ENCODE peak calls at places on chromosomes 11 and 22, in six cellular contexts. Z, Q, K, H, M and O are unnamed samples.

GRCh38 chr22:47204002-47204979 is 441.8 kb downstream of the TBC1D22A start:
- DNase-seq in Q (no peak), K (no peak), H (no peak), M (no peak), Z (peak), O (no peak)

GRCh38 chr11:77748266-77748665 is 72.3 kb downstream of the RSF1 start:
- DNase-seq in Q (no peak), H (no peak), K (no peak), M (no peak), Z (no peak), O (no peak)

GRCh38 chr11:125626381-125626950 is 1.5 kb downstream of the CHEK1 start:
- DNase-seq in Q (peak), H (peak), Z (no peak), M (no peak), K (no peak), O (no peak)

GRCh38 chr11:126465573-126466287 is 110.2 kb downstream of the ST3GAL4 start:
- DNase-seq in M (no peak), Z (peak), K (no peak), Q (no peak), H (no peak), O (no peak)

GRCh38 chr22:50399751-50400331 is 56.7 kb downstream of the PPP6R2 start:
- DNase-seq in Q (peak), H (peak), M (no peak), Z (peak), K (no peak), O (peak)

GRCh38 chr11:85414175-85414574 is 213.0 kb downstream of the DLG2 start:
- DNase-seq in H (no peak), Z (no peak), K (no peak), M (no peak), Q (no peak), O (no peak)

GRCh38 chr11:76512851-76513653 is 68.2 kb downstream of the EMSY start:
- DNase-seq in Z (no peak), Q (peak), M (no peak), K (peak), H (no peak), O (no peak)

GRCh38 chr11:62133328-62134065 is 9.7 kb downstream of the INCENP start:
- DNase-seq in M (no peak), Q (peak), H (no peak), Z (peak), K (no peak), O (no peak)

GRCh38 chr11:34558211-34558610 is 44.6 kb upstream of the ELF5 start:
- DNase-seq in K (no peak), H (no peak), M (no peak), Q (no peak), Z (no peak), O (no peak)

GRCh38 chr11:12692238-12693074 is 18.2 kb downstream of the TEAD1 start:
- DNase-seq in Q (peak), M (no peak), H (peak), Z (peak), K (peak), O (no peak)

GRCh38 chr11:12694182-12694531 is 19.9 kb downstream of the TEAD1 start:
- DNase-seq in H (no peak), M (no peak), K (no peak), Q (no peak), Z (peak), O (no peak)

GRCh38 chr11:12693075-12693473 is 18.9 kb downstream of the TEAD1 start:
- DNase-seq in M (no peak), Q (no peak), H (no peak), Z (no peak), K (no peak), O (no peak)

GRCh38 chr11:12695221-12695794 is 21.1 kb downstream of the TEAD1 start:
- DNase-seq in M (no peak), K (no peak), Q (no peak), H (no peak), Z (no peak), O (no peak)

GRCh38 chr11:12693485-12694181 is 19.4 kb downstream of the TEAD1 start:
- DNase-seq in Q (peak), Z (peak), H (peak), K (peak), M (no peak), O (no peak)
- TF ChIP-seq CTCF in Q (no peak), Z (no peak), H (no peak), K (peak), M (no peak), O (no peak)

DNA sequence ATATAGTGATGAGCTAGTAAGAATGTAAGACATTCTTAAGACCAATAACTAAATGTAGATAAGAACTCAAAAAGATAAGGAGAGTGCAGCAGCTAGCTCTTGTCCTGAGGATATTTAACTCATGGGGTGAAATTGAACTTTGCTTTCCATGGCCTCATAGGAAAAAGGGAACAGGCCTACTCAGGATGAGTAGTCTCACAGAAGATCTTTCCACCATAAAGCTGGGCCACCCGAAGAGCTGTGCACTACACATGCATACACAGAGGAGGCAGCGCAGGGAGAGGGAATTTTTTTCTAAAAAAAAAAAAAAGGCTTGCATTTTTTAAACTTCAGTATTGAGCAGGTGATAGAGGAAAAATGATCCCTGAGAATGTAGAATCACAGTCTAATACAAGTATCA is 59.9 kb upstream of the CFAP300 start:
- DNase-seq in K (no peak), Z (no peak), M (no peak), H (no peak), Q (no peak), O (no peak)
- TF ChIP-seq CTCF in K (no peak), Z (no peak), M (peak), H (no peak), Q (no peak), O (no peak)

GRCh38 chr11:33375236-33375635 is 118.1 kb downstream of the HIPK3 start:
- DNase-seq in Q (no peak), M (no peak), K (no peak), H (no peak), Z (no peak), O (no peak)

GRCh38 chr11:33376331-33377099 is 119.3 kb downstream of the HIPK3 start:
- DNase-seq in Z (no peak), K (no peak), H (no peak), M (peak), Q (peak), O (no peak)

GRCh38 chr11:33377852-33378385 is 120.7 kb downstream of the HIPK3 start:
- DNase-seq in K (no peak), Z (no peak), M (no peak), H (no peak), Q (peak), O (no peak)

GRCh38 chr11:33377100-33377851 is 120.1 kb downstream of the HIPK3 start:
- DNase-seq in K (no peak), H (no peak), Q (peak), Z (no peak), M (no peak), O (no peak)

DNA sequence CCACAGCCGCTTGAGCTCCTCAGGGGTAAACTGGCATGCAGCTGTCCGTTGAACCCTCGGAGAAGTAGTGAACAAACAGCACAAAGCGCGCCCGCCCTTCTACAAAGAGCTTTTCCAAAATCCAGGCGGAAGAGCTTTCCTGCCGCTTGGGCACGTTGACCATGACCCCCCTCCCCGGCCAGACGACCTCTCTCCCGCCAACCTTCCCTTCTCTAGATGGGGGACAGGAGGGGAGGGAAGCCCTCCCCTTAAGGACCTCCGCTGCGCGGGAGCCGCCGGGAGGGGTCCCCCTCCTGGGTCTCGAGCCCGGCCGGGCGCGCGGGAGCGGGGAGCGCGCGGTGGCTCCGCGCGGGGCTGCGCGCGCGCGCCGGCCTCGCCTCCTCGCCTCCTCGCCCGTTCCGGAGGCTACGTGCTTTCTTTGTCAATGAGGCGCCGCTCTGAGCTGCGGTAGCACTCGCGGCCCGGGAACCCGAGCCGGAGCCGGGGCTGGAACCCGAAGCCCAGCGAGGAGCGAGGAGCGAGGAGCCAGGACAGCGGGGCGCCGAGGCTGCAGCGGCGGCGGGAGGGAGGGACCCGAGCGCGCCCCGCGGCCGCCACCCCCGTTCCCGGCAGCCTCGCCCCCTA is 118.6 kb downstream of the HIPK3 start:
- DNase-seq in H (peak), M (peak), Q (peak), Z (no peak), K (no peak), O (no peak)
- TF ChIP-seq CTCF in H (no peak), M (no peak), Q (no peak), Z (no peak), K (no peak), O (no peak)

GRCh38 chr11:114439229-114440120 is at the start of gene REXO2:
- DNase-seq in Q (peak), K (peak), Z (peak), H (peak), M (peak), O (peak)
- TF ChIP-seq CTCF in Q (peak), K (peak), Z (peak), H (no peak), M (peak), O (peak)